ENCODE peak calls at places on chromosomes 3 and 15, in seven cellular contexts. One of them, this sample, is unnamed.

GRCh38 chr3:11662392-11662990 is 18.8 kb upstream of the VGLL4 start:
- DNase-seq in PC-3: peak; percentile 71
- DNase-seq in GM23248: peak; percentile 57
- DNase-seq in GM23338: peak; percentile 62
- DNase-seq in HCT116: peak; percentile 42
- DNase-seq in MM.1S: no peak
- DNase-seq in hepatocyte: no peak
- DNase-seq in this sample: no peak

GRCh38 chr3:196666001-196666867 is 26.7 kb downstream of the NRROS start:
- DNase-seq in PC-3: peak; percentile 40
- DNase-seq in GM23248: peak; percentile 82
- DNase-seq in GM23338: peak; percentile 83
- DNase-seq in HCT116: no peak
- DNase-seq in MM.1S: no peak
- DNase-seq in hepatocyte: no peak
- DNase-seq in this sample: peak; percentile 95

GRCh38 chr3:49872801-49873281 is 3.1 kb upstream of the CAMKV start:
- DNase-seq in PC-3: no peak
- DNase-seq in GM23248: no peak
- DNase-seq in GM23338: no peak
- DNase-seq in HCT116: no peak
- DNase-seq in MM.1S: no peak
- DNase-seq in hepatocyte: peak; percentile 65
- DNase-seq in this sample: no peak

GRCh38 chr15:81768773-81769172 is 277.0 kb downstream of the MEX3B start:
- DNase-seq in PC-3: no peak
- DNase-seq in GM23248: no peak
- DNase-seq in GM23338: no peak
- DNase-seq in HCT116: no peak
- DNase-seq in MM.1S: no peak
- DNase-seq in hepatocyte: no peak
- DNase-seq in this sample: no peak

GRCh38 chr15:74301583-74302374 is 65.7 kb downstream of the CCDC33 start:
- DNase-seq in PC-3: no peak
- DNase-seq in GM23248: no peak
- DNase-seq in GM23338: peak; percentile 41
- DNase-seq in HCT116: no peak
- DNase-seq in MM.1S: no peak
- DNase-seq in hepatocyte: no peak
- DNase-seq in this sample: peak; percentile 83

GRCh38 chr3:86793786-86794185 is 197.2 kb downstream of the VGLL3 start:
- DNase-seq in PC-3: peak; percentile 96
- DNase-seq in GM23248: peak; percentile 94
- DNase-seq in GM23338: peak; percentile 21
- DNase-seq in HCT116: no peak
- DNase-seq in MM.1S: no peak
- DNase-seq in hepatocyte: peak; percentile 38
- DNase-seq in this sample: peak; percentile 26

GRCh38 chr3:163056874-163057497 is 1560.4 kb downstream of the OTOL1 start:
- DNase-seq in PC-3: peak; percentile 85
- DNase-seq in GM23248: peak; percentile 49
- DNase-seq in GM23338: peak; percentile 89
- DNase-seq in HCT116: peak; percentile 42
- DNase-seq in MM.1S: peak; percentile 75
- DNase-seq in hepatocyte: peak; percentile 70
- DNase-seq in this sample: peak; percentile 68

GRCh38 chr3:41199866-41200668 is 762 bp downstream of the CTNNB1 start:
- DNase-seq in PC-3: peak; percentile 46
- DNase-seq in GM23248: peak; percentile 67
- DNase-seq in GM23338: peak; percentile 79
- DNase-seq in HCT116: no peak
- DNase-seq in MM.1S: peak; percentile 36
- DNase-seq in hepatocyte: peak; percentile 61
- DNase-seq in this sample: peak; percentile 64

GRCh38 chr15:74314897-74315438 is 52.5 kb downstream of the CYP11A1 start:
- DNase-seq in PC-3: no peak
- DNase-seq in GM23248: no peak
- DNase-seq in GM23338: no peak
- DNase-seq in HCT116: no peak
- DNase-seq in MM.1S: no peak
- DNase-seq in hepatocyte: no peak
- DNase-seq in this sample: no peak

GRCh38 chr3:56862352-56863062 is 60.8 kb upstream of the ARHGEF3 start:
- DNase-seq in PC-3: peak; percentile 85
- DNase-seq in GM23248: peak; percentile 84
- DNase-seq in GM23338: no peak
- DNase-seq in HCT116: no peak
- DNase-seq in MM.1S: no peak
- DNase-seq in hepatocyte: no peak
- DNase-seq in this sample: no peak

GRCh38 chr15:101139986-101140696 is 111.7 kb downstream of the CHSY1 start:
- DNase-seq in PC-3: no peak
- DNase-seq in GM23248: no peak
- DNase-seq in GM23338: no peak
- DNase-seq in HCT116: no peak
- DNase-seq in MM.1S: peak; percentile 42
- DNase-seq in hepatocyte: no peak
- DNase-seq in this sample: no peak

GRCh38 chr15:95520511-95520910 is 810.0 kb upstream of the NR2F2 start:
- DNase-seq in PC-3: no peak
- DNase-seq in GM23248: no peak
- DNase-seq in GM23338: no peak
- DNase-seq in HCT116: no peak
- DNase-seq in MM.1S: no peak
- DNase-seq in hepatocyte: no peak
- DNase-seq in this sample: no peak

GRCh38 chr3:180250172-180250571 is 213.4 kb upstream of the PEX5L start:
- DNase-seq in PC-3: peak; percentile 95
- DNase-seq in GM23248: peak; percentile 43
- DNase-seq in GM23338: no peak
- DNase-seq in HCT116: no peak
- DNase-seq in MM.1S: no peak
- DNase-seq in hepatocyte: peak; percentile 5
- DNase-seq in this sample: no peak

GRCh38 chr3:194671511-194671899 is 486 bp downstream of the LSG1 start:
- DNase-seq in PC-3: peak; percentile 66
- DNase-seq in GM23248: peak; percentile 74
- DNase-seq in GM23338: peak; percentile 60
- DNase-seq in HCT116: peak; percentile 24
- DNase-seq in MM.1S: peak; percentile 72
- DNase-seq in hepatocyte: peak; percentile 53
- DNase-seq in this sample: peak; percentile 40

GRCh38 chr3:123385981-123386380 is 62.9 kb downstream of the ADCY5 start:
- DNase-seq in PC-3: peak; percentile 48
- DNase-seq in GM23248: peak; percentile 57
- DNase-seq in GM23338: no peak
- DNase-seq in HCT116: no peak
- DNase-seq in MM.1S: no peak
- DNase-seq in hepatocyte: no peak
- DNase-seq in this sample: no peak

GRCh38 chr3:16468114-16469098 is 45.1 kb downstream of the RFTN1 start:
- DNase-seq in PC-3: no peak
- DNase-seq in GM23248: no peak
- DNase-seq in GM23338: no peak
- DNase-seq in HCT116: no peak
- DNase-seq in MM.1S: no peak
- DNase-seq in hepatocyte: no peak
- DNase-seq in this sample: no peak

GRCh38 chr3:187798531-187799520 is 53.6 kb upstream of the BCL6 start:
- DNase-seq in PC-3: no peak
- DNase-seq in GM23248: no peak
- DNase-seq in GM23338: no peak
- DNase-seq in HCT116: no peak
- DNase-seq in MM.1S: no peak
- DNase-seq in hepatocyte: no peak
- DNase-seq in this sample: no peak

GRCh38 chr3:43378066-43378935 is 92.0 kb downstream of the SNRK start:
- DNase-seq in PC-3: peak; percentile 71
- DNase-seq in GM23248: peak; percentile 43
- DNase-seq in GM23338: peak; percentile 85
- DNase-seq in HCT116: peak; percentile 39
- DNase-seq in MM.1S: peak; percentile 62
- DNase-seq in hepatocyte: peak; percentile 62
- DNase-seq in this sample: peak; percentile 48

GRCh38 chr3:48086736-48087470 is 70.7 kb upstream of the MAP4 start:
- DNase-seq in PC-3: peak; percentile 92
- DNase-seq in GM23248: peak; percentile 69
- DNase-seq in GM23338: no peak
- DNase-seq in HCT116: no peak
- DNase-seq in MM.1S: no peak
- DNase-seq in hepatocyte: no peak
- DNase-seq in this sample: no peak

GRCh38 chr15:20645956-20646355 is 104.4 kb upstream of the GOLGA6L6 start:
- DNase-seq in PC-3: no peak
- DNase-seq in GM23248: peak; percentile 38
- DNase-seq in GM23338: no peak
- DNase-seq in HCT116: no peak
- DNase-seq in MM.1S: peak; percentile 94
- DNase-seq in hepatocyte: no peak
- DNase-seq in this sample: no peak

GRCh38 chr15:31467361-31467760 is 140.7 kb downstream of the KLF13 start:
- DNase-seq in PC-3: no peak
- DNase-seq in GM23248: no peak
- DNase-seq in GM23338: no peak
- DNase-seq in HCT116: no peak
- DNase-seq in MM.1S: no peak
- DNase-seq in hepatocyte: no peak
- DNase-seq in this sample: no peak

GRCh38 chr3:46663611-46664135 is 29.8 kb downstream of the ALS2CL start:
- DNase-seq in PC-3: peak; percentile 41
- DNase-seq in GM23248: peak; percentile 19
- DNase-seq in GM23338: peak; percentile 56
- DNase-seq in HCT116: no peak
- DNase-seq in MM.1S: no peak
- DNase-seq in hepatocyte: peak; percentile 43
- DNase-seq in this sample: peak; percentile 53

GRCh38 chr3:194333981-194334320 is 17.2 kb downstream of the CPN2 start:
- DNase-seq in PC-3: no peak
- DNase-seq in GM23248: peak; percentile 92
- DNase-seq in GM23338: no peak
- DNase-seq in HCT116: no peak
- DNase-seq in MM.1S: no peak
- DNase-seq in hepatocyte: no peak
- DNase-seq in this sample: no peak

GRCh38 chr3:23746473-23746872 is 59.3 kb upstream of the UBE2E1 start:
- DNase-seq in PC-3: no peak
- DNase-seq in GM23248: no peak
- DNase-seq in GM23338: peak; percentile 77
- DNase-seq in HCT116: no peak
- DNase-seq in MM.1S: no peak
- DNase-seq in hepatocyte: no peak
- DNase-seq in this sample: no peak

GRCh38 chr3:53845881-53846133 is 412 bp downstream of the CHDH start:
- DNase-seq in PC-3: no peak
- DNase-seq in GM23248: no peak
- DNase-seq in GM23338: no peak
- DNase-seq in HCT116: no peak
- DNase-seq in MM.1S: no peak
- DNase-seq in hepatocyte: no peak
- DNase-seq in this sample: no peak

GRCh38 chr15:68636256-68636655 is 57.5 kb downstream of the CORO2B start:
- DNase-seq in PC-3: no peak
- DNase-seq in GM23248: no peak
- DNase-seq in GM23338: no peak
- DNase-seq in HCT116: no peak
- DNase-seq in MM.1S: no peak
- DNase-seq in hepatocyte: no peak
- DNase-seq in this sample: no peak
- H3K27ac ChIP-seq in PC-3: no peak overlapping the region
- H3K27ac ChIP-seq in GM23248: no peak overlapping the region
- H3K27ac ChIP-seq in GM23338: no peak overlapping the region
- H3K27ac ChIP-seq in HCT116: no peak overlapping the region
- H3K27ac ChIP-seq in MM.1S: no peak overlapping the region
- H3K27ac ChIP-seq in hepatocyte: no peak overlapping the region
- H3K27ac ChIP-seq in this sample: no peak overlapping the region

DNA sequence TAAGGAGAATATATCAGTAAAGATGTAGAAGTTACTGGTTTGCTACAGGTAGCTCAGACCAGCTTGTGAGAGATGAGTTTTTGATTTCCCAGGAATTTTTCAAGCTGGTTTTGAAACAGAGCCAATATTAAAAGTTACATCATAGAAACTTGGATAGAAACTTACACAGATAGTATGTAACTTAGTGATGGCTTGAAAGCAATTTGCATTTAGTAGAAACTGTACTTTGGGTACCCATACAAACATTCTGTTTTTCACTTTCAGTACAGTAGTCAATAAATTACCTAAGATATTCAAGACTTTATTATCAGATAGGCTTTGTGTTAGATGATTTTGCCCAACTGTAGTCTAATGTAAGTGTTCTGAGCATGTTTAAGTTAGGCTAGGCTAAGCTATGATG is 93.4 kb downstream of the RBMS3 start:
- DNase-seq in PC-3: no peak
- DNase-seq in GM23248: peak; percentile 9
- DNase-seq in GM23338: no peak
- DNase-seq in HCT116: no peak
- DNase-seq in MM.1S: no peak
- DNase-seq in hepatocyte: no peak
- DNase-seq in this sample: no peak
- TF ChIP-seq EZH2phosphoT487 in PC-3: no peak
- TF ChIP-seq EZH2phosphoT487 in GM23248: no peak
- TF ChIP-seq EZH2phosphoT487 in GM23338: no peak
- TF ChIP-seq EZH2phosphoT487 in HCT116: no peak
- TF ChIP-seq EZH2phosphoT487 in MM.1S: no peak
- TF ChIP-seq EZH2phosphoT487 in hepatocyte: no peak
- TF ChIP-seq EZH2phosphoT487 in this sample: no peak

DNA sequence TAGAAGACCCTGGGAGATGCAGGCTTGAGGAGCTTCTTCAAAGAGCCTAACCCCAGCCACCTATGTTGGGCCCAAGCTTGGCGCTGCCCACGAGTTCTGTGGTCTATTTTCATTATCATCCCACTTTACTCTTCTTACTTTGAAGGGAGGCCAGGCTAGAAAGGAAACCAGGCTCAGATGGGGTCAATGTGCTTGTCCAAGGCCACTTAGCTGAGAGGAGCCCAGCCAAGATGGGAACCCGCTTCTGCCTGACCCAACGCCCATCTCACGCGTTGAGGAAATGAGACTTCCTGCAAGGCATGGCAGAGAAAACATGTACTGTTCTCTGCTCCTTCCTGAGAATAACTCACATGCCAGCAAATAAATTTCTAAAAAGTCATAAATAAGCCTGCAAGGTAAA is 486.3 kb upstream of the PROK2 start:
- DNase-seq in PC-3: no peak
- DNase-seq in GM23248: no peak
- DNase-seq in GM23338: no peak
- DNase-seq in HCT116: no peak
- DNase-seq in MM.1S: no peak
- DNase-seq in hepatocyte: no peak
- DNase-seq in this sample: no peak
- TF ChIP-seq EZH2 in PC-3: no peak
- TF ChIP-seq EZH2 in GM23248: no peak
- TF ChIP-seq EZH2 in GM23338: no peak
- TF ChIP-seq EZH2 in HCT116: no peak
- TF ChIP-seq EZH2 in MM.1S: no peak
- TF ChIP-seq EZH2 in hepatocyte: no peak
- TF ChIP-seq EZH2 in this sample: no peak

DNA sequence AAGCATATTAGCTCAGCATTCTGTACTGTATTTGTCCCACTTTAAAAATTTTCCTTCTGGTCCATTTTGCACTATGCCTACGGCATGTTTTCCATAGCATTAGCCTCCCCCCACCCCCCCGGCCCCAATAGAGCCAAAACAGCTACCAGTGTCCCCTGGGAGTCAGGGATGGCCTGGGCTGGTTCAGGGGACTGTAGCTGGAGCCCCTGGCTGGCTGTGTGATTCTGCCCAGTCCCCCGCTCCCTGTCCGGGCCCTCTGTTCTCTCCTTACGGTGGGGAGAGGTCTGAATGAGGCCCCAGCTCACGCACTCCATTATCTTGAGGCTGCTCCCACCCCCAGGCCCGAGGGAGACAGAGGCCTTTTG is 70.1 kb downstream of the KLF15 start:
- DNase-seq in PC-3: no peak
- DNase-seq in GM23248: no peak
- DNase-seq in GM23338: no peak
- DNase-seq in HCT116: no peak
- DNase-seq in MM.1S: no peak
- DNase-seq in hepatocyte: no peak
- DNase-seq in this sample: no peak
- H3K27ac ChIP-seq in PC-3: no peak overlapping the region
- H3K27ac ChIP-seq in GM23248: no peak overlapping the region
- H3K27ac ChIP-seq in GM23338: no peak overlapping the region
- H3K27ac ChIP-seq in HCT116: no peak overlapping the region
- H3K27ac ChIP-seq in MM.1S: no peak overlapping the region
- H3K27ac ChIP-seq in hepatocyte: no peak overlapping the region
- H3K27ac ChIP-seq in this sample: no peak overlapping the region

This sample was measured in neural progenitor cell.